ENCODE peak calls at places on chromosomes 1 and 21, in nine cellular contexts. S is body of pancreas, H is ovary, R is breast epithelium, K is endothelial cell of umbilical vein, V is uterus, W is transverse colon, X is gastrocnemius medialis, N is stomach. D is an unnamed sample.

GRCh38 chr1:177181631-177182291 is 11.0 kb downstream of the BRINP2 start:
- DNase-seq in S (peak; percentile 48), H (peak; percentile 73), R (no peak), K (peak; percentile 41), V (no peak), W (peak; percentile 37), X (no peak), N (peak; percentile 62), D (no peak)

GRCh38 chr1:110746644-110747259 is 72.0 kb upstream of the KCNA3 start:
- DNase-seq in S (peak; percentile 28), H (peak; percentile 39), R (no peak), K (peak; percentile 51), V (no peak), W (peak; percentile 12), X (no peak), N (no peak), D (peak; percentile 16)

GRCh38 chr1:152164542-152165136 is 5.6 kb upstream of the RPTN start:
- DNase-seq in S (peak; percentile 55), H (no peak), R (no peak), K (no peak), V (no peak), W (no peak), X (no peak), N (peak; percentile 27), D (no peak)

GRCh38 chr1:9181990-9182783 is 52.4 kb upstream of the H6PD start:
- DNase-seq in S (no peak), H (peak; percentile 72), R (no peak), K (peak; percentile 64), V (no peak), W (peak; percentile 53), X (no peak), N (peak; percentile 65), D (no peak)

GRCh38 chr1:44808063-44808937 is at the start of gene BTBD19:
- DNase-seq in S (peak; percentile 72), H (peak; percentile 91), R (peak; percentile 64), K (peak; percentile 88), V (peak; percentile 91), W (peak; percentile 64), X (peak; percentile 51), N (peak; percentile 51), D (peak; percentile 77)

GRCh38 chr1:92883297-92883696 is 51.5 kb downstream of the RPL5 start:
- DNase-seq in S (no peak), H (no peak), R (no peak), K (no peak), V (no peak), W (no peak), X (no peak), N (no peak), D (no peak)

GRCh38 chr1:13775446-13775845 is 75.5 kb downstream of the PRDM2 start:
- DNase-seq in S (no peak), H (no peak), R (no peak), K (no peak), V (no peak), W (no peak), X (no peak), N (no peak), D (no peak)

GRCh38 chr1:183331095-183331742 is 87.0 kb downstream of the NMNAT2 start:
- DNase-seq in S (no peak), H (no peak), R (no peak), K (no peak), V (no peak), W (no peak), X (no peak), N (no peak), D (no peak)

GRCh38 chr1:109444376-109444775 is 18.1 kb upstream of the PSMA5 start:
- DNase-seq in S (no peak), H (no peak), R (no peak), K (no peak), V (no peak), W (no peak), X (no peak), N (no peak), D (no peak)

GRCh38 chr1:1309525-1310385 is 1.4 kb downstream of the PUSL1 start:
- DNase-seq in S (no peak), H (no peak), R (no peak), K (no peak), V (no peak), W (no peak), X (no peak), N (no peak), D (no peak)

GRCh38 chr1:241156231-241156965 is 200.6 kb downstream of the RGS7 start:
- DNase-seq in S (peak; percentile 75), H (no peak), R (no peak), K (peak; percentile 28), V (no peak), W (peak; percentile 64), X (no peak), N (peak; percentile 39), D (peak; percentile 29)

GRCh38 chr1:70941563-70941962 is 106.1 kb downstream of the PTGER3 start:
- DNase-seq in S (no peak), H (no peak), R (no peak), K (no peak), V (no peak), W (no peak), X (no peak), N (no peak), D (no peak)

GRCh38 chr1:228304766-228305395 is 97.0 kb downstream of the OBSCN start:
- DNase-seq in S (no peak), H (no peak), R (no peak), K (no peak), V (no peak), W (no peak), X (no peak), N (peak; percentile 11), D (no peak)

GRCh38 chr1:44827197-44828002 is 15.7 kb downstream of the PTCH2 start:
- DNase-seq in S (no peak), H (no peak), R (no peak), K (no peak), V (no peak), W (no peak), X (no peak), N (peak; percentile 53), D (no peak)

GRCh38 chr1:93629101-93630059 is 52.3 kb downstream of the BCAR3 start:
- DNase-seq in S (peak; percentile 74), H (no peak), R (no peak), K (peak; percentile 82), V (peak; percentile 57), W (peak; percentile 30), X (peak; percentile 62), N (no peak), D (peak; percentile 72)

GRCh38 chr1:22428672-22429071 is 23.0 kb upstream of the ZBTB40 start:
- DNase-seq in S (peak; percentile 55), H (no peak), R (no peak), K (peak; percentile 84), V (no peak), W (peak; percentile 20), X (no peak), N (no peak), D (no peak)

GRCh38 chr1:206503591-206504362 is 3.6 kb upstream of the RASSF5 start:
- DNase-seq in S (peak; percentile 71), H (no peak), R (no peak), K (peak; percentile 29), V (peak; percentile 67), W (peak; percentile 16), X (peak; percentile 49), N (no peak), D (peak; percentile 67)

GRCh38 chr1:15370781-15371467 is 38.8 kb upstream of the EFHD2 start:
- DNase-seq in S (peak; percentile 72), H (peak; percentile 86), R (no peak), K (no peak), V (peak; percentile 28), W (peak; percentile 36), X (no peak), N (peak; percentile 31), D (no peak)

GRCh38 chr1:66256629-66257575 is 277.1 kb upstream of the SGIP1 start:
- DNase-seq in S (no peak), H (no peak), R (no peak), K (no peak), V (no peak), W (no peak), X (no peak), N (no peak), D (no peak)

GRCh38 chr1:164504699-164505098 is 54.3 kb upstream of the PBX1 start:
- DNase-seq in S (no peak), H (no peak), R (no peak), K (no peak), V (no peak), W (no peak), X (no peak), N (no peak), D (no peak)

GRCh38 chr1:167486090-167486824 is 32.1 kb downstream of the CD247 start:
- DNase-seq in S (peak; percentile 15), H (no peak), R (no peak), K (no peak), V (no peak), W (no peak), X (no peak), N (no peak), D (no peak)

GRCh38 chr21:17785403-17785788 is 33.8 kb downstream of the C21orf91 start:
- DNase-seq in S (no peak), H (no peak), R (no peak), K (no peak), V (no peak), W (no peak), X (no peak), N (no peak), D (no peak)

DNA sequence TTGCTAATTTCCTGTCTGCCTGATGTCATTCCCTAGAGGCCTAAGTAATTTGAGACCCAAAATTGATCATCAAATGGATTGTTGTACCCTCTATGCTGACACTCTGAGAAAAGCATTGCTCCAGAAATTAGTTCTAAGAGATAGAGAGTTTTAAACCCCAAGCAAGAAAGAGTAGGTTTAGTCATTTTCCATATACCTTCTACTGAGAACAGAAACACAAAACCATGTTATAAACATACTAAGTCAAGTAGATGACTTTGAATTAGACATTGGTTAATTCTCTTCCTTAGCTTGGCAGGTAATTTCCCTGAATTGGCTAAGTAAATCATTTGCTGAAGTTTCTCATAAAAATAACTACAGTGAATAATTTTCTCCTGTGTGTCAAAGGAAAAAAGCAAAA is 20.0 kb downstream of the FMO4 start:
- DNase-seq in S (no peak), H (no peak), R (no peak), K (no peak), V (no peak), W (no peak), X (no peak), N (no peak), D (no peak)
- TF ChIP-seq CTCF in S (no peak), H (no peak), R (no peak), K (no peak), V (no peak), W (no peak), X (no peak), N (no peak), D (no peak)

GRCh38 chr1:226975909-226976670 is 36.0 kb downstream of the COQ8A start:
- DNase-seq in S (no peak), H (peak; percentile 21), R (no peak), K (no peak), V (no peak), W (no peak), X (no peak), N (no peak), D (no peak)
- H3K4me3 ChIP-seq in S (no peak overlapping the region), H (no peak overlapping the region), R (no peak overlapping the region), K (no peak overlapping the region), V (no peak overlapping the region), W (no peak overlapping the region), X (peak overlapping the region; percentile 45), N (no peak overlapping the region), D (no peak overlapping the region)

GRCh38 chr1:84246228-84246627 is 55.3 kb upstream of the SAMD13 start:
- DNase-seq in S (no peak), H (no peak), R (no peak), K (no peak), V (no peak), W (no peak), X (no peak), N (no peak), D (no peak)
- TF ChIP-seq POLR2A in S (no peak), H (no peak), R (no peak), K (no peak), V (no peak), W (no peak), X (no peak), N (no peak), D (no peak)

GRCh38 chr1:214767221-214767620 is 164.2 kb downstream of the CENPF start:
- DNase-seq in S (no peak), H (no peak), R (no peak), K (no peak), V (no peak), W (no peak), X (no peak), N (no peak), D (no peak)
- TF ChIP-seq CTCF in S (no peak), H (no peak), R (no peak), K (no peak), V (no peak), W (no peak), X (no peak), N (no peak), D (no peak)

D was measured in lower leg skin.